ENCODE peak calls at places on chromosomes 5 and 9, in ten cellular contexts. H is NCI-H2171 treated with DMSO at 0.1 percent for 48 hours; Q is mesenchymal stem cell; L is T-helper 2 cell; V is stomach; X is stimulated activated CD4-positive, alpha-beta T cell treated with anti-CD3 and anti-CD28 coated beads, Interleukin-15, amount 100 ng/mL, for 24 hours; S is ELR; O is NCI-H510A; G is HTR-8/SVneo; R is MCF 10A. C is an unnamed sample.

GRCh38 chr9:84170521-84171141 is 169.9 kb downstream of the SLC28A3 start:
- DNase-seq in H (peak; percentile 65), Q (peak; percentile 95), L (no peak), V (peak; percentile 64), X (no peak), S (peak; percentile 96), O (no peak), G (peak; percentile 87), R (peak; percentile 79), C (peak; percentile 12)

GRCh38 chr5:123474238-123474637 is 37.7 kb upstream of the CSNK1G3 start:
- DNase-seq in H (peak; percentile 83), Q (no peak), L (no peak), V (no peak), X (no peak), S (no peak), O (no peak), G (no peak), R (no peak), C (peak; percentile 85)

GRCh38 chr9:38681747-38682227 is 38.1 kb downstream of the FAM240B start:
- DNase-seq in H (no peak), Q (peak; percentile 74), L (no peak), V (no peak), X (no peak), S (peak; percentile 60), O (no peak), G (peak; percentile 10), R (peak; percentile 59), C (no peak)

GRCh38 chr5:33641722-33642505 is 201.1 kb downstream of the TARS1 start:
- DNase-seq in H (no peak), Q (peak; percentile 87), L (no peak), V (no peak), X (no peak), S (no peak), O (no peak), G (no peak), R (no peak), C (no peak)

GRCh38 chr9:130198501-130199179 is 26.4 kb downstream of the NCS1 start:
- DNase-seq in H (peak; percentile 43), Q (no peak), L (no peak), V (no peak), X (no peak), S (no peak), O (no peak), G (no peak), R (no peak), C (peak; percentile 72)

GRCh38 chr9:111728143-111728542 is 66.6 kb downstream of the SHOC1 start:
- DNase-seq in H (no peak), Q (no peak), L (no peak), V (no peak), X (no peak), S (peak; percentile 54), O (no peak), G (no peak), R (peak; percentile 62), C (no peak)

GRCh38 chr9:122261469-122261881 is 3.2 kb downstream of the RBM18 start:
- DNase-seq in H (peak; percentile 80), Q (peak; percentile 76), L (no peak), V (peak; percentile 91), X (no peak), S (peak; percentile 17), O (no peak), G (no peak), R (peak; percentile 87), C (peak; percentile 32)

GRCh38 chr5:104344809-104345512 is 782.4 kb upstream of the NUDT12 start:
- DNase-seq in H (no peak), Q (no peak), L (no peak), V (no peak), X (no peak), S (peak; percentile 48), O (no peak), G (no peak), R (peak; percentile 85), C (no peak)

GRCh38 chr5:34625246-34625645 is 30.9 kb upstream of the RAI14 start:
- DNase-seq in H (no peak), Q (peak; percentile 26), L (no peak), V (no peak), X (no peak), S (no peak), O (no peak), G (no peak), R (no peak), C (no peak)

GRCh38 chr5:157487358-157487757 is 27.3 kb downstream of the NIPAL4 start:
- DNase-seq in H (no peak), Q (no peak), L (no peak), V (no peak), X (no peak), S (no peak), O (no peak), G (no peak), R (no peak), C (no peak)

GRCh38 chr5:117748336-117748735 is 1173.7 kb upstream of the SEMA6A start:
- DNase-seq in H (no peak), Q (no peak), L (no peak), V (no peak), X (no peak), S (no peak), O (no peak), G (no peak), R (no peak), C (no peak)

GRCh38 chr9:134442087-134442470 is 115.8 kb downstream of the RXRA start:
- DNase-seq in H (no peak), Q (no peak), L (no peak), V (no peak), X (no peak), S (peak; percentile 22), O (no peak), G (no peak), R (no peak), C (no peak)

GRCh38 chr5:103473725-103474124 is 88.9 kb downstream of the NUDT12 start:
- DNase-seq in H (no peak), Q (no peak), L (no peak), V (no peak), X (no peak), S (no peak), O (no peak), G (no peak), R (peak; percentile 60), C (no peak)

GRCh38 chr9:75636427-75637045 is 253.9 kb upstream of the PCSK5 start:
- DNase-seq in H (no peak), Q (no peak), L (no peak), V (no peak), X (no peak), S (no peak), O (no peak), G (no peak), R (no peak), C (no peak)

GRCh38 chr9:100443781-100444768 is 17.1 kb downstream of the MSANTD3 start:
- DNase-seq in H (no peak), Q (peak; percentile 69), L (no peak), V (no peak), X (no peak), S (peak; percentile 21), O (no peak), G (no peak), R (peak; percentile 30), C (no peak)

GRCh38 chr9:127716412-127716811 is 533 bp downstream of the TTC16 start:
- DNase-seq in H (no peak), Q (no peak), L (no peak), V (no peak), X (no peak), S (no peak), O (no peak), G (no peak), R (no peak), C (no peak)

GRCh38 chr5:68872088-68872842 is 221.5 kb upstream of the SLC30A5 start:
- DNase-seq in H (peak; percentile 39), Q (no peak), L (no peak), V (no peak), X (no peak), S (no peak), O (peak; percentile 17), G (no peak), R (no peak), C (no peak)

GRCh38 chr9:85941617-85941930 is 628 bp downstream of the NAA35 start:
- DNase-seq in H (peak; percentile 17), Q (no peak), L (no peak), V (no peak), X (no peak), S (no peak), O (no peak), G (no peak), R (no peak), C (no peak)

GRCh38 chr9:37390759-37391158 is 31.7 kb upstream of the GRHPR start:
- DNase-seq in H (no peak), Q (peak; percentile 7), L (no peak), V (peak; percentile 67), X (peak; percentile 45), S (peak; percentile 38), O (no peak), G (no peak), R (peak; percentile 54), C (no peak)

GRCh38 chr5:6216516-6217075 is 161.8 kb downstream of the MED10 start:
- DNase-seq in H (no peak), Q (no peak), L (no peak), V (no peak), X (no peak), S (no peak), O (no peak), G (no peak), R (no peak), C (no peak)

GRCh38 chr9:117245225-117245624 is 169.6 kb downstream of the ASTN2 start:
- DNase-seq in H (peak; percentile 71), Q (no peak), L (no peak), V (no peak), X (no peak), S (no peak), O (no peak), G (no peak), R (no peak), C (peak; percentile 66)

GRCh38 chr9:128372188-128372641 is 1.0 kb downstream of the URM1 start:
- DNase-seq in H (no peak), Q (no peak), L (no peak), V (no peak), X (no peak), S (peak; percentile 44), O (no peak), G (no peak), R (peak; percentile 16), C (no peak)